ENCODE peak calls at places on chromosomes 5 and 9, in six cellular contexts. P is AG09319, Y is PC-3, W is neural crest cell, G is body of pancreas, M is psoas muscle. Q is an unnamed sample.
A peak's percentile ranks its signal among the peaks of the same experiment; 100 is the strongest.

GRCh38 chr9:129567329-129567728 is 53.6 kb downstream of the C9orf50 start:
- DNase-seq in M (no peak), G (no peak), P (no peak), W (no peak), Y (no peak), Q (no peak)

GRCh38 chr5:141597394-141597793 is 21.4 kb downstream of the DIAPH1 start:
- DNase-seq in W (no peak), G (no peak), M (no peak), P (no peak), Y (peak; percentile 22), Q (no peak)

GRCh38 chr9:138053996-138054752 is 176.6 kb downstream of the CACNA1B start:
- DNase-seq in Y (no peak), W (no peak), G (no peak), P (no peak), M (no peak), Q (no peak)

GRCh38 chr9:27377147-27377807 is 80.3 kb upstream of the EQTN start:
- DNase-seq in W (no peak), M (no peak), Y (peak; percentile 38), G (no peak), P (no peak), Q (no peak)

GRCh38 chr5:179793470-179794139 is at the start of gene LTC4S:
- DNase-seq in P (no peak), Y (no peak), W (no peak), M (peak; percentile 86), G (peak; percentile 61), Q (peak; percentile 55)

GRCh38 chr9:5357431-5358105 is 17.9 kb upstream of the RLN1 start:
- DNase-seq in G (no peak), W (no peak), Y (no peak), P (no peak), M (no peak), Q (no peak)

GRCh38 chr5:111783537-111783936 is 26.5 kb upstream of the NREP start:
- DNase-seq in M (no peak), W (no peak), P (no peak), G (no peak), Y (no peak), Q (no peak)

GRCh38 chr9:134631881-134632280 is 9.7 kb upstream of the COL5A1 start:
- DNase-seq in M (peak; percentile 21), W (no peak), Y (no peak), G (no peak), P (no peak), Q (no peak)

GRCh38 chr5:37771731-37772130 is 68.1 kb downstream of the GDNF start:
- DNase-seq in M (no peak), Y (peak; percentile 94), W (no peak), G (no peak), P (peak; percentile 93), Q (no peak)

GRCh38 chr5:92581690-92582089 is 999.3 kb downstream of the NR2F1-AS1 start:
- DNase-seq in W (no peak), Y (no peak), M (no peak), G (no peak), P (no peak), Q (no peak)
- TF ChIP-seq CTCF in W (no peak), Y (no peak), M (no peak), G (no peak), P (no peak), Q (no peak)

GRCh38 chr5:89847743-89848142 is 561.8 kb downstream of the CETN3 start:
- DNase-seq in Y (peak; percentile 30), P (no peak), G (no peak), W (no peak), M (no peak), Q (no peak)

GRCh38 chr5:89850516-89850865 is 559.1 kb downstream of the CETN3 start:
- DNase-seq in W (no peak), Y (no peak), G (no peak), P (no peak), M (no peak), Q (no peak)

GRCh38 chr5:89849819-89850515 is 559.6 kb downstream of the CETN3 start:
- DNase-seq in M (no peak), G (no peak), P (no peak), W (no peak), Y (no peak), Q (no peak)

GRCh38 chr5:89844548-89844947 is 565.0 kb downstream of the CETN3 start:
- DNase-seq in Y (no peak), M (no peak), P (no peak), G (no peak), W (no peak), Q (no peak)
- TF ChIP-seq CTCF in Y (no peak), M (no peak), P (no peak), G (no peak), W (no peak), Q (no peak)

GRCh38 chr5:134022333-134022732 is 17.6 kb upstream of the VDAC1 start:
- DNase-seq in M (no peak), P (no peak), G (no peak), Y (no peak), W (no peak), Q (no peak)

GRCh38 chr5:134020188-134020587 is 15.4 kb upstream of the VDAC1 start:
- DNase-seq in G (peak; percentile 43), P (no peak), M (no peak), Y (peak; percentile 77), W (no peak), Q (no peak)

GRCh38 chr5:134019636-134020035 is 14.9 kb upstream of the VDAC1 start:
- DNase-seq in W (no peak), G (peak; percentile 35), M (no peak), Y (no peak), P (no peak), Q (no peak)

GRCh38 chr5:134018154-134018985 is 13.6 kb upstream of the VDAC1 start:
- DNase-seq in M (no peak), P (no peak), G (peak; percentile 74), Y (peak; percentile 91), W (no peak), Q (no peak)

GRCh38 chr5:134018986-134019316 is 14.2 kb upstream of the VDAC1 start:
- DNase-seq in M (no peak), W (no peak), Y (no peak), G (no peak), P (no peak), Q (no peak)
- TF ChIP-seq CTCF in M (no peak), W (no peak), Y (no peak), G (no peak), P (no peak), Q (no peak)

DNA sequence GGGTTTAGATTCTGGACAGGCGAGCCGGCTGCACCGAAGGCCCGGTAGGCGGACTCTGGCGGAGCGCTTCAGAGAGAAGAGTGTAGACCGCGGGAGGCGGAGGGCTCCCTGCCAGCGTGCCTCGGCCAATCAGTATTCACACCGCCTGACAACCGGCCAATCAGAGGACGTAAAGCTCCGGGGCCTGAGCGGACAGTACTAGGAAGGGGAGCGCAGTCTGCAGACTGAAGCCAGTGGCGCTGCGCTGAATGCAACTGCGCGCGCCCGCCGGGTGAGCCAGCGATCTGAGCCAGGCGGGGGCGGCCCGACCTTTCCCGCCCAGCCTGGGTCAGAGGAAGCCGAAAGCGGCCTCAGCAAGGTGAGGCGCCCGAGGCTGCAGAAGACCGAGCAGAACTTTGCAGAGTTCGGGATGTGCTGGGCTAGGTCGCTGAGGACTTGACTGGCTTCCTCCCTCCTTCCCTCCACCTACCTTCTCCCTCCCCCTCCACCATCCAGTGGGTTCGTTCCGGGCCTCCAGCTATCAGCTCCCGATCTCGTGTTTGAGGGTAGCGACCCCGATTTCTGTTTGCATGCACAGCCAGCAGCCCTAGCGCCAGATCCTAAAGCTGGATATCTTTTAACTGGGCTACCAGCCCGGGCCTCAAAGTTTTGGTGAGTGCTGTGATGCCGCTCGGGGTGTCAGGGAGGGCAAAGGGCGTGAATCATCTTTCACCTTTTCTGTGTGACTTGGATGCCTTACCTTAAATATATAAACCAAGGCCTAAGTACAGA is at the start of gene DMRT2:
- DNase-seq in Y (no peak), M (peak; percentile 97), G (peak; percentile 94), W (peak; percentile 65), P (peak; percentile 22), Q (peak; percentile 80)
- TF ChIP-seq CTCF in Y (no peak), M (peak; percentile 7), G (no peak), W (peak; percentile 29), P (no peak), Q (no peak)

DNA sequence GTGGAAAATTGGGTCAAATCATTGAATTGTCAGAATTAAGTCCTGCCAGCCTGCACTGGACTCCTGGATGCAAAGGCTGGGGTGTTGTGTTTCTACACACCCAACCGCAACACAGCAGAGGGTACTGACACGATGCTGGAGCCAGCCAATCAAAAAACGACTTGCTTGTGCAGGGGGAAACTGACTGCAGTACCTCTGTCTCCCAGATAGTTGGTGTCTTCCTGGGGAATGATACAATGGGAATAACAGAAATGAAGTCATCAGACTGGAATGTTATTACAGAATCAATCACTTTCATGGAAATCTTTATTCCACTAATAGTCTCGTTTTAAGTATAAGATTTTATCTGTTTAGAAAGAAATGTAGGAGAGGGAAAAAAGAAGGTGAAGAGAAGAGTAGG is 330.3 kb downstream of the MLLT3 start:
- DNase-seq in G (no peak), M (no peak), P (no peak), Y (no peak), W (no peak), Q (no peak)
- TF ChIP-seq CTCF in G (no peak), M (no peak), P (no peak), Y (no peak), W (peak; percentile 15), Q (no peak)

GRCh38 chr9:31916591-31917223 is 467.7 kb upstream of the ACO1 start:
- DNase-seq in P (no peak), Y (peak; percentile 3), G (no peak), W (no peak), M (no peak), Q (no peak)
- TF ChIP-seq CTCF in P (no peak), Y (peak; percentile 30), G (no peak), W (no peak), M (no peak), Q (peak; percentile 13)

Q was measured in GM20000.